ENCODE peak calls at places on chromosomes 7 and 10, in eight cellular contexts. One of them, this sample, is unnamed. For H3K4me1, the result is how much of the 10 kb centered on the place peaks cover.

GRCh38 chr7:139753693-139754111 is 24.1 kb downstream of the HIPK2 start:
- DNase-seq in upper lobe of right lung: no peak
- DNase-seq in PC-3: no peak
- DNase-seq in fibroblast of lung: no peak
- DNase-seq in suprapubic skin: no peak
- DNase-seq in Peyer's patch: peak
- DNase-seq in colonic mucosa: peak
- DNase-seq in CD4-positive, alpha-beta memory T cell: no peak
- DNase-seq in this sample: no peak

GRCh38 chr10:91251430-91252056 is 31.1 kb downstream of the PCGF5 start:
- DNase-seq in upper lobe of right lung: no peak
- DNase-seq in PC-3: peak
- DNase-seq in fibroblast of lung: peak
- DNase-seq in suprapubic skin: no peak
- DNase-seq in Peyer's patch: no peak
- DNase-seq in colonic mucosa: peak
- DNase-seq in CD4-positive, alpha-beta memory T cell: peak
- DNase-seq in this sample: peak

GRCh38 chr7:47534322-47535032 is 47.4 kb downstream of the TNS3 start:
- DNase-seq in upper lobe of right lung: no peak
- DNase-seq in PC-3: peak
- DNase-seq in fibroblast of lung: no peak
- DNase-seq in suprapubic skin: no peak
- DNase-seq in Peyer's patch: no peak
- DNase-seq in colonic mucosa: no peak
- DNase-seq in CD4-positive, alpha-beta memory T cell: no peak
- DNase-seq in this sample: peak

GRCh38 chr7:143345428-143345900 is 17.0 kb downstream of the FAM131B start:
- DNase-seq in upper lobe of right lung: peak
- DNase-seq in PC-3: no peak
- DNase-seq in fibroblast of lung: peak
- DNase-seq in suprapubic skin: no peak
- DNase-seq in Peyer's patch: peak
- DNase-seq in colonic mucosa: peak
- DNase-seq in CD4-positive, alpha-beta memory T cell: peak
- DNase-seq in this sample: no peak

GRCh38 chr10:388661-389045 is 253.4 kb downstream of the ZMYND11 start:
- DNase-seq in upper lobe of right lung: no peak
- DNase-seq in PC-3: no peak
- DNase-seq in fibroblast of lung: no peak
- DNase-seq in suprapubic skin: no peak
- DNase-seq in Peyer's patch: no peak
- DNase-seq in colonic mucosa: no peak
- DNase-seq in CD4-positive, alpha-beta memory T cell: no peak
- DNase-seq in this sample: no peak

GRCh38 chr10:30247704-30248103 is 101.4 kb downstream of the MTPAP start:
- DNase-seq in upper lobe of right lung: no peak
- DNase-seq in PC-3: no peak
- DNase-seq in fibroblast of lung: no peak
- DNase-seq in suprapubic skin: no peak
- DNase-seq in Peyer's patch: no peak
- DNase-seq in colonic mucosa: no peak
- DNase-seq in CD4-positive, alpha-beta memory T cell: no peak
- DNase-seq in this sample: peak

GRCh38 chr10:59073456-59074053 is 102.9 kb upstream of the PHYHIPL start:
- DNase-seq in upper lobe of right lung: no peak
- DNase-seq in PC-3: no peak
- DNase-seq in fibroblast of lung: no peak
- DNase-seq in suprapubic skin: no peak
- DNase-seq in Peyer's patch: no peak
- DNase-seq in colonic mucosa: no peak
- DNase-seq in CD4-positive, alpha-beta memory T cell: no peak
- DNase-seq in this sample: no peak

GRCh38 chr10:43237631-43238446 is 29.0 kb downstream of the RASGEF1A start:
- DNase-seq in upper lobe of right lung: peak
- DNase-seq in PC-3: no peak
- DNase-seq in fibroblast of lung: no peak
- DNase-seq in suprapubic skin: peak
- DNase-seq in Peyer's patch: peak
- DNase-seq in colonic mucosa: no peak
- DNase-seq in CD4-positive, alpha-beta memory T cell: peak
- DNase-seq in this sample: no peak

GRCh38 chr7:17129218-17129617 is 169.2 kb upstream of the AHR start:
- DNase-seq in upper lobe of right lung: no peak
- DNase-seq in PC-3: no peak
- DNase-seq in fibroblast of lung: no peak
- DNase-seq in suprapubic skin: no peak
- DNase-seq in Peyer's patch: no peak
- DNase-seq in colonic mucosa: no peak
- DNase-seq in CD4-positive, alpha-beta memory T cell: no peak
- DNase-seq in this sample: no peak

GRCh38 chr7:2720024-2720423 is 32.0 kb downstream of the AMZ1 start:
- DNase-seq in upper lobe of right lung: no peak
- DNase-seq in PC-3: no peak
- DNase-seq in fibroblast of lung: no peak
- DNase-seq in suprapubic skin: no peak
- DNase-seq in Peyer's patch: no peak
- DNase-seq in colonic mucosa: no peak
- DNase-seq in CD4-positive, alpha-beta memory T cell: no peak
- DNase-seq in this sample: no peak

GRCh38 chr10:3071405-3072198 is 4.3 kb downstream of the PFKP start:
- DNase-seq in upper lobe of right lung: no peak
- DNase-seq in PC-3: peak
- DNase-seq in fibroblast of lung: peak
- DNase-seq in suprapubic skin: no peak
- DNase-seq in Peyer's patch: no peak
- DNase-seq in colonic mucosa: no peak
- DNase-seq in CD4-positive, alpha-beta memory T cell: no peak
- DNase-seq in this sample: no peak

GRCh38 chr10:71124921-71125748 is 87.2 kb upstream of the UNC5B start:
- DNase-seq in upper lobe of right lung: no peak
- DNase-seq in PC-3: no peak
- DNase-seq in fibroblast of lung: no peak
- DNase-seq in suprapubic skin: no peak
- DNase-seq in Peyer's patch: no peak
- DNase-seq in colonic mucosa: no peak
- DNase-seq in CD4-positive, alpha-beta memory T cell: no peak
- DNase-seq in this sample: no peak

GRCh38 chr7:127812540-127812939 is 160.5 kb downstream of the SND1 start:
- DNase-seq in upper lobe of right lung: no peak
- DNase-seq in PC-3: no peak
- DNase-seq in fibroblast of lung: no peak
- DNase-seq in suprapubic skin: no peak
- DNase-seq in Peyer's patch: no peak
- DNase-seq in colonic mucosa: no peak
- DNase-seq in CD4-positive, alpha-beta memory T cell: no peak
- DNase-seq in this sample: no peak

GRCh38 chr7:83976302-83976701 is 218.3 kb downstream of the SEMA3A start:
- DNase-seq in upper lobe of right lung: no peak
- DNase-seq in PC-3: peak
- DNase-seq in fibroblast of lung: peak
- DNase-seq in suprapubic skin: no peak
- DNase-seq in Peyer's patch: no peak
- DNase-seq in colonic mucosa: no peak
- DNase-seq in CD4-positive, alpha-beta memory T cell: no peak
- DNase-seq in this sample: peak

GRCh38 chr10:22724773-22725172 is 10.4 kb upstream of the PIP4K2A start:
- DNase-seq in upper lobe of right lung: no peak
- DNase-seq in PC-3: no peak
- DNase-seq in fibroblast of lung: no peak
- DNase-seq in suprapubic skin: no peak
- DNase-seq in Peyer's patch: no peak
- DNase-seq in colonic mucosa: no peak
- DNase-seq in CD4-positive, alpha-beta memory T cell: no peak
- DNase-seq in this sample: no peak

GRCh38 chr7:112540839-112541577 is 60.2 kb downstream of the LSMEM1 start:
- DNase-seq in upper lobe of right lung: no peak
- DNase-seq in PC-3: peak
- DNase-seq in fibroblast of lung: no peak
- DNase-seq in suprapubic skin: no peak
- DNase-seq in Peyer's patch: no peak
- DNase-seq in colonic mucosa: no peak
- DNase-seq in CD4-positive, alpha-beta memory T cell: no peak
- DNase-seq in this sample: no peak

GRCh38 chr7:27201231-27202017 is 1.5 kb upstream of the HOXA13 start:
- DNase-seq in upper lobe of right lung: no peak
- DNase-seq in PC-3: peak
- DNase-seq in fibroblast of lung: no peak
- DNase-seq in suprapubic skin: peak
- DNase-seq in Peyer's patch: peak
- DNase-seq in colonic mucosa: peak
- DNase-seq in CD4-positive, alpha-beta memory T cell: no peak
- DNase-seq in this sample: peak

DNA sequence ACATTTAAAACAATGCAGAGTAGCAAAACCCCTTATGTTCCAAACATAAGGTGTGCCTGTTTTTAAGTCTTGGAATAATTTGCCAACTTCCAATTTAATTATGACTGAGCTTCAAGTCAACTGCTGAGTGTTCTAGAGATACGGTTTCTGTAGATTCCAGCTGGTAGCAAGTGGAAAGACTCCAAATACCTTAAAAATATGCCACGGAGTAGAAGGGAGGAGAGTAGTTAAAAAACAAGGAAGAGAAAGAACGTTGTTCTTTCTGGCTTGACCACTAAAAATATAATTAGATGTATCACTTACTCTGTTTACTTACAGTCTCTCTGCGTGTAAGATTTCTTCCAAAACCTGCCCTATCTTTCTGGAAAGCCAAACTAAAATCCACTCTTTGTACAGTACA is 24.5 kb upstream of the ABLIM1 start:
- DNase-seq in upper lobe of right lung: no peak
- DNase-seq in PC-3: no peak
- DNase-seq in fibroblast of lung: no peak
- DNase-seq in suprapubic skin: no peak
- DNase-seq in Peyer's patch: no peak
- DNase-seq in colonic mucosa: no peak
- DNase-seq in CD4-positive, alpha-beta memory T cell: no peak
- DNase-seq in this sample: no peak
- H3K4me3 ChIP-seq in upper lobe of right lung: peak
- H3K4me3 ChIP-seq in PC-3: no peak
- H3K4me3 ChIP-seq in fibroblast of lung: no peak
- H3K4me3 ChIP-seq in suprapubic skin: peak
- H3K4me3 ChIP-seq in Peyer's patch: no peak
- H3K4me3 ChIP-seq in colonic mucosa: no peak
- H3K4me3 ChIP-seq in CD4-positive, alpha-beta memory T cell: no peak
- H3K4me3 ChIP-seq in this sample: no peak

GRCh38 chr7:52684388-52684787 is 351.0 kb upstream of the POM121L12 start:
- DNase-seq in upper lobe of right lung: no peak
- DNase-seq in PC-3: no peak
- DNase-seq in fibroblast of lung: no peak
- DNase-seq in suprapubic skin: no peak
- DNase-seq in Peyer's patch: no peak
- DNase-seq in colonic mucosa: no peak
- DNase-seq in CD4-positive, alpha-beta memory T cell: peak
- DNase-seq in this sample: no peak
- H3K4me1 ChIP-seq in upper lobe of right lung: under half
- H3K4me1 ChIP-seq in PC-3: under half
- H3K4me1 ChIP-seq in fibroblast of lung: under half
- H3K4me1 ChIP-seq in suprapubic skin: under half
- H3K4me1 ChIP-seq in Peyer's patch: under half
- H3K4me1 ChIP-seq in colonic mucosa: under half
- H3K4me1 ChIP-seq in CD4-positive, alpha-beta memory T cell: under half
- H3K4me1 ChIP-seq in this sample: under half

DNA sequence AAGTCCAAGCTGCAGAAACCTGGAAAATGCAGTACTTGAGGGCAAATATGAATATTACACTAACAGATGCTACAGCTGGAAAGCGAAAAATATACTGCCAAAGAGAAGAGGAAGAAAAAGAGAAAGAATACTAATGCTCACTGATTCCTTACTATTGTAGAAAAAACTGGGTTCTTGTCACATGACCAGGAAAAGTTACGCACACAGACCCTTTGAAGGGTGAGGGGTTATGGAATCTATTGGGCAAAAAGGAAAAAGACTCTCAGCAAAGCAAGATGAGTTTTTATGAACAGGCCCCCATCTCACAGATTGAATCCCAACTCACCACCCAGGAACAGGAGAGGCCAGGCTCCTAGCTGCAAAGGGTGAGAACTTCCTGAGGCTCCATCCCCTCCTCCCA is 228.1 kb upstream of the KLF14 start:
- DNase-seq in upper lobe of right lung: no peak
- DNase-seq in PC-3: no peak
- DNase-seq in fibroblast of lung: no peak
- DNase-seq in suprapubic skin: no peak
- DNase-seq in Peyer's patch: no peak
- DNase-seq in colonic mucosa: no peak
- DNase-seq in CD4-positive, alpha-beta memory T cell: no peak
- DNase-seq in this sample: no peak
- H3K4me3 ChIP-seq in upper lobe of right lung: no peak
- H3K4me3 ChIP-seq in PC-3: no peak
- H3K4me3 ChIP-seq in fibroblast of lung: no peak
- H3K4me3 ChIP-seq in suprapubic skin: no peak
- H3K4me3 ChIP-seq in Peyer's patch: no peak
- H3K4me3 ChIP-seq in colonic mucosa: no peak
- H3K4me3 ChIP-seq in CD4-positive, alpha-beta memory T cell: no peak
- H3K4me3 ChIP-seq in this sample: no peak

GRCh38 chr10:33236916-33237315 is 97.6 kb downstream of the NRP1 start:
- DNase-seq in upper lobe of right lung: no peak
- DNase-seq in PC-3: no peak
- DNase-seq in fibroblast of lung: no peak
- DNase-seq in suprapubic skin: no peak
- DNase-seq in Peyer's patch: no peak
- DNase-seq in colonic mucosa: no peak
- DNase-seq in CD4-positive, alpha-beta memory T cell: no peak
- DNase-seq in this sample: no peak
- H3K4me1 ChIP-seq in upper lobe of right lung: under half
- H3K4me1 ChIP-seq in PC-3: half or more
- H3K4me1 ChIP-seq in fibroblast of lung: under half
- H3K4me1 ChIP-seq in suprapubic skin: under half
- H3K4me1 ChIP-seq in Peyer's patch: under half
- H3K4me1 ChIP-seq in colonic mucosa: under half
- H3K4me1 ChIP-seq in CD4-positive, alpha-beta memory T cell: under half
- H3K4me1 ChIP-seq in this sample: under half

DNA sequence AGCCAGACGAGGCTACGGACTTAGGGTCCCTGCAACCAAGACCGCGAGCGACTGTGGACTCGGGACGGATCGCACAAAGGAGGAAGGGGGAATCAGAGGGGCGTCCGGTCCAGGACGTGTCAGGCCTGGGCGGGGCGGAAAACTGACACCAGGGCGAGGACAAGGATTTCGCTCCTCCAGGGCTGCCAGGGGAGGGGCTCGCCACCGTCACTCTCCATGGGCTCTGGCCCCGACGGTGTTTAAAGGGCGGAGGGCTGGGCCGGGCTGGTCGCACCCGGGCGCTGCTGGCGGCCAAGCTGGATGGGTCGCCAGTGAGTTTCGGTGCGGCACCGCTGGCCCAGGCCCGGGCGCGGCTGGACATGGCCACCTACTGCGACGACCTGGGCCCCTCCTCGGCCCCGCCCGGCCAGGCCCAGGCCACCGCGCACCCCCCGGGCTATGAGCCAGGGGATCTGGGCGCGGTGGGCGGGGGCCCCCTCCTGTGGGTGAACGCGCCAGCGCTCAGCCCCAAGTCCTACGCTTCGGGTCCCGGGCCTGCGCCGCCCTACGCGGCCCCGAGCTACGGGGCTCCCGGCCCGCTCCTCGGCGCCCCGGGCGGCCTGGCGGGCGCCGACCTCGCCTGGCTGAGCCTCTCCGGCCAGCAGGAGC is at the start of gene FOXI2:
- DNase-seq in upper lobe of right lung: no peak
- DNase-seq in PC-3: no peak
- DNase-seq in fibroblast of lung: no peak
- DNase-seq in suprapubic skin: no peak
- DNase-seq in Peyer's patch: no peak
- DNase-seq in colonic mucosa: no peak
- DNase-seq in CD4-positive, alpha-beta memory T cell: peak
- DNase-seq in this sample: no peak
- H3K4me3 ChIP-seq in upper lobe of right lung: no peak
- H3K4me3 ChIP-seq in PC-3: no peak
- H3K4me3 ChIP-seq in fibroblast of lung: no peak
- H3K4me3 ChIP-seq in suprapubic skin: peak
- H3K4me3 ChIP-seq in Peyer's patch: no peak
- H3K4me3 ChIP-seq in colonic mucosa: no peak
- H3K4me3 ChIP-seq in CD4-positive, alpha-beta memory T cell: no peak
- H3K4me3 ChIP-seq in this sample: no peak

This sample was measured in OCI-LY7.